ENCODE peak calls at places on chromosomes 1 and 21, in ten cellular contexts. E is fibroblast of lung, I is esophagus squamous epithelium, W is ascending aorta, Z is cardiac fibroblast, F is right lobe of liver, T is heart left ventricle, H is upper lobe of right lung, R is NB4, Q is AG04450. G is an unnamed sample.

GRCh38 chr1:160622885-160623633 is 23.8 kb downstream of the SLAMF1 start:
- DNase-seq in F (no peak), W (no peak), E (no peak), Q (no peak), T (no peak), I (no peak), R (no peak), Z (no peak), H (no peak), G (no peak)

GRCh38 chr1:156492591-156493080 is 7.9 kb downstream of the MEF2D start:
- DNase-seq in T (peak), Z (no peak), F (no peak), I (no peak), E (no peak), W (no peak), H (peak), R (peak), Q (no peak), G (no peak)

GRCh38 chr1:10651793-10652192 is 144.7 kb downstream of the CASZ1 start:
- DNase-seq in Q (no peak), F (no peak), W (no peak), I (no peak), Z (no peak), E (no peak), T (no peak), H (peak), R (no peak), G (no peak)

GRCh38 chr1:6136516-6137220 is 43.5 kb downstream of the CHD5 start:
- DNase-seq in Z (no peak), H (peak), F (no peak), Q (no peak), T (peak), E (no peak), W (no peak), I (no peak), R (no peak), G (no peak)

GRCh38 chr1:218930879-218931278 is 242.8 kb upstream of the LYPLAL1 start:
- DNase-seq in E (peak), F (no peak), I (no peak), W (no peak), H (no peak), Z (peak), T (no peak), Q (peak), R (no peak), G (peak)

GRCh38 chr1:179867493-179868330 is 9.9 kb downstream of the TOR1AIP2 start:
- DNase-seq in W (no peak), F (no peak), R (peak), I (no peak), T (no peak), H (no peak), E (peak), Q (no peak), Z (peak), G (no peak)

GRCh38 chr1:229397762-229398161 is 36.1 kb downstream of the ACTA1 start:
- DNase-seq in Q (no peak), T (no peak), W (no peak), R (no peak), I (no peak), E (no peak), H (no peak), F (no peak), Z (no peak), G (no peak)

GRCh38 chr1:109499661-109500536 is 6.0 kb downstream of the CYB561D1 start:
- DNase-seq in F (no peak), I (no peak), E (peak), H (peak), R (peak), Q (no peak), Z (peak), W (peak), T (no peak), G (no peak)

GRCh38 chr1:20640183-20640597 is 6.9 kb downstream of the PINK1 start:
- DNase-seq in R (peak), F (no peak), W (no peak), I (no peak), Z (peak), Q (no peak), E (peak), T (no peak), H (no peak), G (peak)

GRCh38 chr1:210292276-210292851 is 36.3 kb upstream of the HHAT start:
- DNase-seq in W (peak), H (peak), R (no peak), E (peak), I (no peak), Z (peak), F (no peak), T (peak), Q (no peak), G (peak)
- H3K4me3 ChIP-seq in W (peak), H (peak), R (no peak), E (peak), I (peak), Z (peak), F (peak), T (peak), Q (peak), G (peak)

GRCh38 chr1:39954261-39954869 is 580 bp upstream of the MFSD2A start:
- DNase-seq in E (no peak), H (no peak), Q (no peak), F (no peak), Z (no peak), W (no peak), T (no peak), I (no peak), R (peak), G (no peak)
- H3K4me3 ChIP-seq in E (no peak), H (peak), Q (peak), F (peak), Z (no peak), W (peak), T (peak), I (peak), R (peak), G (peak)

DNA sequence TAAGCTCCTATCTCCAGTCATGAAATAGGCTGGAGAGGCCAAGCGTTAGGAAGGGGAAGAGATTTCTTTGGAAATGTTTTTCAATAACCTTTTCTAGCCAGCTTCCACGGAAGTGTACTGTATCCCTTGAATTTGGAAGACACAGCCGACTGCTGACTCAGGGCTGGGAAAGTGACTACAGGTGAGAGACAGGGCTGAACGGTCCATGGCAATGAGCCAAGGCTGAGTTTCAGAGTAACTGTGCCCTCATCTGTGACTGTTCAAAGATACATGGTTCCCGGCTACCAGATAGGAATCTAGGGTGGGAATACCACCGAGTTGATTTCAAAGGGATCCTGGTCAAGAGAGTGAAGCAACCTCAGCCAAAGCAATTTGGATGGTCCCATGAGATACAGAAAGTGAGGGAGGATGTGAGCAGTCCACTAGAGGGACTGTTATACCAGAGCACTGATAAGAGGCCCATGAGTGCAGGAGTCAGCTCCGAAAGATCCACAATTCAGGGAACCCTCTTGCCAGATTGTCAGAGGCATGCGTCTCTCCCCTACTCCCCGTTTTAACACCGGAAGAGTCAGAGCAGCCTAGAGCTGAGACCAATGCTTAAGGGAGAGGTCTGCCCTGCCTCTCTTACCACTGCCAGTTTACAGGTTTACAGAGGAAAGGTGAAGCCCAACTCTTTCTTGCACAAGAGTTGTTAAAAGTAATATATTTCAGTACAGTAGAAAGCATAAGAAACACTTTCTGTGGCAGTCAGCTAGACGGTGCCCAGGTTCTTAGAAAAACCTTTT is 3.2 kb upstream of the KRTAP19-8 start:
- DNase-seq in Q (no peak), I (no peak), Z (no peak), R (no peak), F (no peak), W (no peak), H (no peak), T (no peak), E (no peak), G (no peak)
- H3K4me3 ChIP-seq in Q (no peak), I (no peak), Z (no peak), R (no peak), F (no peak), W (no peak), H (no peak), T (no peak), E (no peak), G (no peak)

DNA sequence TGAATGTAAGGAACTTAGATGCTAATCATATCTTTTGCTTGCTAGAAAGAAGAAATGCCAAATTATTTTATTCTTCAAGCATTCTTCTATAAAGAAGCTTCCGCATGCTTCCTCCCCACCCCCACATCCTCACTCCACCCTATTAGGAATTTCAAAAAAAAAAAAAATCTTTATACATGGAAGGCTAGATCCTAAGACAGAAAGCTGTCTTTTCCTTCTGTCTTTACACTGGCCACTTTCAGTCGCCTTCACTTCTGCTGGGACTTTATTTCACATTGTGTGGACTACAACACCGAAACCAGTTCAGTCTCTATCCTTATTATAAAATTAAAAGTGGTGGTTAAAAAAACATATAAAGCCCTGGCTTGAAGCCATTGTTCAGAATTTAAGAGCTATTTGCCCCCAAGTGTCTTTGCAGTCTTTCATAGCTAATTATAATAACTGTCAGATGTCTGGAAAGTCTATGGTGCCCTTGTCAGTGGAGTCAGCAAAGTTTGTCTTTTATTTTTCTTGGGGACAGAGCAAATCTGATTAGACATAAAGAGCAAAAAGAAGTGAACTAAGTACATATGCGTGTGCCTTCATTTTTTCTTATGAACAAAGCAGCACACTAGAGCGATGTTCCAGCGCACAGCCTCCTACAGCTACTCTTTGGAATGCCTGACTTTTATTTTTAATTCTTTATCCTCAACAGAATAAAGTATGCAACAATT is 297.7 kb downstream of the PTPRC start:
- DNase-seq in R (peak), T (no peak), I (no peak), F (no peak), H (no peak), W (no peak), Q (no peak), Z (peak), E (peak), G (no peak)
- H3K4me3 ChIP-seq in R (peak), T (peak), I (peak), F (peak), H (peak), W (peak), Q (peak), Z (peak), E (peak), G (peak)